ENCODE peak calls at places on chromosomes 6 and 20, in four cellular contexts. One of them, this sample, is unnamed.

GRCh38 chr6:44569931-44570385 is 182.5 kb downstream of the CDC5L start:
- DNase-seq in SK-N-DZ: no peak
- DNase-seq in endothelial cell of umbilical vein: no peak
- DNase-seq in effector memory CD4-positive, alpha-beta T cell: no peak
- DNase-seq in this sample: no peak

GRCh38 chr20:13029687-13030510 is 21.1 kb downstream of the SPTLC3 start:
- DNase-seq in SK-N-DZ: no peak
- DNase-seq in endothelial cell of umbilical vein: peak; percentile 18
- DNase-seq in effector memory CD4-positive, alpha-beta T cell: no peak
- DNase-seq in this sample: no peak

GRCh38 chr6:131867744-131868143 is 59.9 kb downstream of the ENPP1 start:
- DNase-seq in endothelial cell of umbilical vein: no peak
- DNase-seq in effector memory CD4-positive, alpha-beta T cell: no peak
- DNase-seq in SK-N-DZ: no peak
- DNase-seq in this sample: no peak

GRCh38 chr6:21942910-21943309 is 349.4 kb downstream of the SOX4 start:
- DNase-seq in endothelial cell of umbilical vein: peak; percentile 67
- DNase-seq in effector memory CD4-positive, alpha-beta T cell: no peak
- DNase-seq in SK-N-DZ: no peak
- DNase-seq in this sample: no peak

GRCh38 chr20:24952376-24953203 is 3.5 kb downstream of the CST7 start:
- DNase-seq in endothelial cell of umbilical vein: no peak
- DNase-seq in effector memory CD4-positive, alpha-beta T cell: no peak
- DNase-seq in SK-N-DZ: no peak
- DNase-seq in this sample: no peak

GRCh38 chr6:144745434-144745833 is 460.3 kb downstream of the UTRN start:
- DNase-seq in endothelial cell of umbilical vein: no peak
- DNase-seq in effector memory CD4-positive, alpha-beta T cell: no peak
- DNase-seq in SK-N-DZ: no peak
- DNase-seq in this sample: no peak

GRCh38 chr6:155523821-155524238 is 68.2 kb upstream of the NOX3 start:
- DNase-seq in SK-N-DZ: no peak
- DNase-seq in endothelial cell of umbilical vein: no peak
- DNase-seq in effector memory CD4-positive, alpha-beta T cell: no peak
- DNase-seq in this sample: no peak

GRCh38 chr6:120198033-120198432 is 848.5 kb upstream of the MAN1A1 start:
- DNase-seq in SK-N-DZ: peak; percentile 4
- DNase-seq in effector memory CD4-positive, alpha-beta T cell: no peak
- DNase-seq in endothelial cell of umbilical vein: no peak
- DNase-seq in this sample: no peak

GRCh38 chr20:59027746-59028320 is 4.3 kb downstream of the ATP5F1E start:
- DNase-seq in endothelial cell of umbilical vein: no peak
- DNase-seq in effector memory CD4-positive, alpha-beta T cell: no peak
- DNase-seq in SK-N-DZ: no peak
- DNase-seq in this sample: no peak